ENCODE peak calls at places on chromosomes 3 and 15, in eight cellular contexts. Z, L, N, M, C, P, I and Y are unnamed samples.

GRCh38 chr3:163708428-163708827 is 1369.9 kb downstream of the SI start:
- DNase-seq in Z (no peak), L (no peak), N (no peak), M (no peak), C (no peak), P (no peak), I (no peak), Y (no peak)

GRCh38 chr15:56215769-56216168 is 27.9 kb downstream of the RFX7 start:
- DNase-seq in Z (no peak), L (peak; percentile 31), N (no peak), M (no peak), C (peak; percentile 26), P (no peak), I (no peak), Y (peak; percentile 44)

GRCh38 chr15:81924667-81925183 is 121.1 kb downstream of the MEX3B start:
- DNase-seq in Z (no peak), L (no peak), N (no peak), M (no peak), C (no peak), P (no peak), I (no peak), Y (no peak)

GRCh38 chr15:41950127-41950483 is 22.3 kb downstream of the EHD4 start:
- DNase-seq in Z (no peak), L (no peak), N (no peak), M (no peak), C (no peak), P (no peak), I (no peak), Y (no peak)

GRCh38 chr15:85825719-85826118 is 31.0 kb upstream of the KLHL25 start:
- DNase-seq in Z (no peak), L (no peak), N (no peak), M (no peak), C (no peak), P (no peak), I (no peak), Y (no peak)

GRCh38 chr3:81962396-81962795 is 201.0 kb upstream of the GBE1 start:
- DNase-seq in Z (no peak), L (no peak), N (no peak), M (no peak), C (no peak), P (no peak), I (no peak), Y (no peak)

GRCh38 chr3:105173972-105174371 is 192.7 kb upstream of the ALCAM start:
- DNase-seq in Z (no peak), L (peak; percentile 90), N (no peak), M (peak; percentile 1), C (no peak), P (no peak), I (no peak), Y (no peak)

GRCh38 chr3:197256836-197257444 is 41.5 kb downstream of the DLG1 start:
- DNase-seq in Z (peak; percentile 25), L (peak; percentile 26), N (peak; percentile 50), M (no peak), C (peak; percentile 45), P (no peak), I (peak; percentile 71), Y (peak; percentile 39)

GRCh38 chr15:49742381-49742780 is 121.5 kb downstream of the DTWD1 start:
- DNase-seq in Z (no peak), L (no peak), N (no peak), M (no peak), C (no peak), P (no peak), I (no peak), Y (no peak)